ENCODE peak calls at places on chromosomes 1 and 21, in ten cellular contexts. K, C, J, D, N, O, P, V, S and Q are unnamed samples.

GRCh38 chr1:205907794-205908193 is 35.5 kb downstream of the SLC26A9 start:
- DNase-seq in K (no peak), C (no peak), J (no peak), D (no peak), N (no peak), O (peak), P (no peak), V (peak), S (peak), Q (no peak)

GRCh38 chr1:1075148-1075935 is 1.2 kb upstream of the RNF223 start:
- DNase-seq in K (no peak), C (peak), J (no peak), D (no peak), N (peak), O (no peak), P (peak), V (no peak), S (no peak), Q (no peak)

GRCh38 chr1:58041621-58042020 is 504.9 kb downstream of the OMA1 start:
- DNase-seq in K (peak), C (no peak), J (no peak), D (peak), N (no peak), O (no peak), P (no peak), V (no peak), S (no peak), Q (no peak)

GRCh38 chr1:59499273-59499955 is 202.5 kb downstream of the FGGY start:
- DNase-seq in K (no peak), C (no peak), J (no peak), D (no peak), N (no peak), O (no peak), P (no peak), V (no peak), S (no peak), Q (no peak)

GRCh38 chr1:221310180-221310579 is 430.9 kb downstream of the HLX start:
- DNase-seq in K (no peak), C (no peak), J (no peak), D (no peak), N (no peak), O (no peak), P (no peak), V (no peak), S (no peak), Q (no peak)

GRCh38 chr1:8944006-8944405 is 1.7 kb upstream of the CA6 start:
- DNase-seq in K (peak), C (no peak), J (no peak), D (no peak), N (no peak), O (no peak), P (no peak), V (no peak), S (no peak), Q (no peak)

GRCh38 chr21:42468511-42469131 is 27.4 kb downstream of the RSPH1 start:
- DNase-seq in K (no peak), C (no peak), J (no peak), D (no peak), N (no peak), O (no peak), P (no peak), V (no peak), S (no peak), Q (no peak)

GRCh38 chr21:43598416-43599120 is 60.7 kb downstream of the HSF2BP start:
- DNase-seq in K (no peak), C (no peak), J (no peak), D (peak), N (no peak), O (no peak), P (no peak), V (no peak), S (no peak), Q (no peak)

GRCh38 chr1:68010094-68010493 is 40.3 kb downstream of the DIRAS3 start:
- DNase-seq in K (peak), C (no peak), J (no peak), D (no peak), N (no peak), O (no peak), P (no peak), V (no peak), S (no peak), Q (no peak)

GRCh38 chr1:87398644-87399043 is 70.0 kb downstream of the LMO4 start:
- DNase-seq in K (no peak), C (no peak), J (no peak), D (no peak), N (no peak), O (no peak), P (no peak), V (no peak), S (no peak), Q (no peak)

GRCh38 chr1:37353871-37354270 is 120.5 kb upstream of the ZC3H12A start:
- DNase-seq in K (no peak), C (no peak), J (no peak), D (no peak), N (no peak), O (no peak), P (no peak), V (no peak), S (no peak), Q (no peak)

GRCh38 chr1:48654606-48655210 is 122.0 kb downstream of the BEND5 start:
- DNase-seq in K (no peak), C (no peak), J (no peak), D (no peak), N (no peak), O (no peak), P (no peak), V (no peak), S (no peak), Q (no peak)

GRCh38 chr1:188941986-188942385 is 1535.7 kb downstream of the BRINP3 start:
- DNase-seq in K (no peak), C (no peak), J (no peak), D (no peak), N (no peak), O (no peak), P (no peak), V (no peak), S (no peak), Q (no peak)

GRCh38 chr1:223832637-223832943 is 13.2 kb downstream of the TP53BP2 start:
- DNase-seq in K (peak), C (no peak), J (no peak), D (no peak), N (no peak), O (no peak), P (peak), V (no peak), S (peak), Q (peak)

GRCh38 chr1:50591598-50591997 is 168.4 kb upstream of the DMRTA2 start:
- DNase-seq in K (no peak), C (no peak), J (no peak), D (no peak), N (no peak), O (no peak), P (no peak), V (no peak), S (no peak), Q (no peak)

GRCh38 chr1:94501426-94501825 is 40.1 kb downstream of the F3 start:
- DNase-seq in K (no peak), C (no peak), J (no peak), D (no peak), N (no peak), O (no peak), P (no peak), V (no peak), S (no peak), Q (no peak)

GRCh38 chr21:25562660-25563059 is 44.6 kb downstream of the MRPL39 start:
- DNase-seq in K (no peak), C (no peak), J (no peak), D (no peak), N (no peak), O (no peak), P (no peak), V (no peak), S (no peak), Q (no peak)

GRCh38 chr1:214453109-214453722 is 98.2 kb downstream of the PTPN14 start:
- DNase-seq in K (no peak), C (no peak), J (no peak), D (no peak), N (no peak), O (no peak), P (no peak), V (no peak), S (no peak), Q (no peak)

GRCh38 chr1:235741294-235741693 is 91.7 kb upstream of the GNG4 start:
- DNase-seq in K (no peak), C (no peak), J (no peak), D (peak), N (no peak), O (peak), P (no peak), V (no peak), S (no peak), Q (no peak)

GRCh38 chr1:53654216-53655210 is 84.5 kb downstream of the GLIS1 start:
- DNase-seq in K (no peak), C (no peak), J (no peak), D (no peak), N (peak), O (no peak), P (no peak), V (no peak), S (no peak), Q (no peak)

GRCh38 chr21:35428489-35428888 is 379.4 kb upstream of the RUNX1 start:
- DNase-seq in K (no peak), C (peak), J (no peak), D (no peak), N (no peak), O (no peak), P (peak), V (no peak), S (no peak), Q (peak)

GRCh38 chr1:155179107-155180031 is 5.7 kb downstream of the TRIM46 start:
- DNase-seq in K (no peak), C (no peak), J (no peak), D (no peak), N (peak), O (no peak), P (no peak), V (no peak), S (no peak), Q (no peak)

GRCh38 chr1:6625579-6626149 is 996 bp downstream of the THAP3 start:
- DNase-seq in K (peak), C (no peak), J (no peak), D (no peak), N (no peak), O (peak), P (no peak), V (no peak), S (peak), Q (peak)

GRCh38 chr1:58204284-58204683 is 342.2 kb downstream of the OMA1 start:
- DNase-seq in K (peak), C (no peak), J (no peak), D (no peak), N (no peak), O (peak), P (no peak), V (no peak), S (no peak), Q (no peak)

GRCh38 chr21:22842875-22843274 is 1844.7 kb downstream of the NCAM2 start:
- DNase-seq in K (peak), C (no peak), J (no peak), D (no peak), N (no peak), O (no peak), P (no peak), V (no peak), S (no peak), Q (no peak)

GRCh38 chr1:48916121-48917069 is 139.7 kb upstream of the BEND5 start:
- DNase-seq in K (peak), C (no peak), J (no peak), D (no peak), N (no peak), O (peak), P (no peak), V (peak), S (peak), Q (peak)

GRCh38 chr1:243268284-243268653 is 12.4 kb downstream of the SDCCAG8 start:
- DNase-seq in K (no peak), C (no peak), J (no peak), D (peak), N (no peak), O (peak), P (no peak), V (no peak), S (no peak), Q (no peak)

GRCh38 chr1:11441211-11441952 is 37.6 kb upstream of the DISP3 start:
- DNase-seq in K (no peak), C (no peak), J (no peak), D (no peak), N (no peak), O (no peak), P (no peak), V (no peak), S (no peak), Q (no peak)

GRCh38 chr21:42056996-42057689 is 14.0 kb upstream of the UMODL1 start:
- DNase-seq in K (no peak), C (peak), J (no peak), D (peak), N (peak), O (no peak), P (no peak), V (peak), S (no peak), Q (no peak)

GRCh38 chr1:105830614-105831146 is 1225.8 kb upstream of the PRMT6 start:
- DNase-seq in K (no peak), C (no peak), J (no peak), D (no peak), N (no peak), O (no peak), P (no peak), V (no peak), S (no peak), Q (no peak)

GRCh38 chr1:54347955-54348699 is 58.1 kb downstream of the SSBP3 start:
- DNase-seq in K (no peak), C (no peak), J (no peak), D (no peak), N (no peak), O (no peak), P (no peak), V (no peak), S (no peak), Q (no peak)

GRCh38 chr1:15188145-15188544 is 34.6 kb downstream of the TMEM51 start:
- DNase-seq in K (no peak), C (no peak), J (no peak), D (no peak), N (no peak), O (no peak), P (no peak), V (no peak), S (no peak), Q (no peak)

GRCh38 chr1:38835230-38835827 is 24.2 kb downstream of the RRAGC start:
- DNase-seq in K (peak), C (no peak), J (peak), D (peak), N (no peak), O (peak), P (no peak), V (peak), S (peak), Q (peak)

GRCh38 chr1:210597555-210598134 is 268.9 kb downstream of the HHAT start:
- DNase-seq in K (peak), C (no peak), J (no peak), D (peak), N (no peak), O (peak), P (no peak), V (peak), S (no peak), Q (no peak)
- TF ChIP-seq CTCF in K (no peak), C (no peak), J (no peak), D (no peak), N (no peak), O (no peak), P (no peak), V (no peak), S (no peak), Q (no peak)

GRCh38 chr1:72530646-72531045 is 248.3 kb upstream of the NEGR1 start:
- DNase-seq in K (no peak), C (no peak), J (no peak), D (no peak), N (no peak), O (no peak), P (no peak), V (no peak), S (no peak), Q (no peak)
- TF ChIP-seq CTCF in K (no peak), C (no peak), J (no peak), D (no peak), N (no peak), O (no peak), P (no peak), V (no peak), S (no peak), Q (no peak)

DNA sequence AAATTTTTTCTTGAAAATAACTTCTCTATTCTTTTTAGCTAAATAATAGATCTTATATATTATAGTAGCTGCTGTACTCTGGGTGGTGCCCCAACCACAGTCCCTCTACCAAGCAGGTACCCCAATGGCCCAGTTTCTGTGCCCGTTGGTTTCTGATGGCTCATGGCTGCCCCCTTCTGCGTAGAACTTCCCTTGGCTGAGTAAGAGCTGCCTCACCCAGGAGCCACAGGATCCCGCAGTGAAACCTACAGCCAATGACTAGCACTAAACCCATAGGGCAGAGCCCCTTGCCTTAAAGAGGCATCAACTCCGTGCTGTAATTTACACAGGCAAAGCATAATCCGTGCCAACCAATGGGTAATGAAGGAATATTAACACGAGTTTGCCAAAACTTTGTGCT is 247.5 kb downstream of the USH2A start:
- DNase-seq in K (peak), C (no peak), J (no peak), D (no peak), N (no peak), O (no peak), P (no peak), V (no peak), S (no peak), Q (no peak)
- TF ChIP-seq CTCF in K (peak), C (no peak), J (no peak), D (no peak), N (no peak), O (no peak), P (no peak), V (no peak), S (no peak), Q (no peak)

GRCh38 chr1:158649052-158649451 is 37.5 kb downstream of the SPTA1 start:
- DNase-seq in K (no peak), C (no peak), J (peak), D (no peak), N (no peak), O (no peak), P (no peak), V (no peak), S (peak), Q (no peak)
- TF ChIP-seq CTCF in K (no peak), C (no peak), J (no peak), D (no peak), N (no peak), O (no peak), P (no peak), V (no peak), S (peak), Q (no peak)

DNA sequence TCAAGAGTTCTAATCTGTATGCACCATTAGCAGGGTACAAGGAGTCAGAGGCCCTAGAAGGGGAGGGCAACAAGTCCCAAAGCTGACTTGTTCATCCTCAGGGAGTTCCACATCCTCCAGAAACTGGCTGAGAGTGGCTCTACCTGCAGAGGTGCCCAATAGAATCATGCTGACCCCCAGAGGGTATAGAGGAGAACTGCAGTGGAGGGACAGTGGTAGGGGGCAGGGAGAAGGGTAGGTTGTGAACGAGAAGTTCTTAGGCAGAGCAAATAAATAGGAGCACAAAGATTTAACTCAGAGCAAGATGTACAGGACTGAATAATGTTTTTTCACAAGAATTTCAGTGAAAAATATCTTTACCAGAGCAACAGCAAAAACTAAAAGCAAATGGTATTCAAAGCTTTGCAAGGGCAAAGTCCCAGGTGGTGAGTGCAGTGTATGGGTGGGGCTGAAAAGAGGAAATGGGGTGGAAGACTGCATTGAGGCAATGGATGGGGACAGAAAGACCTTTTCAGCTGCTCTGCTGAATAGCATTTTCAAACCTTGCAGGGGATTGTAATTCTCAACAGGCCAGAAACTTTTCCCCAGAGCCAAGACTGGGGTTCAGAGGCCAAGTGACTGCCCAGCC is 3.1 kb downstream of the FCRL2 start:
- DNase-seq in K (peak), C (no peak), J (peak), D (no peak), N (no peak), O (peak), P (no peak), V (no peak), S (peak), Q (no peak)
- TF ChIP-seq CTCF in K (peak), C (no peak), J (peak), D (no peak), N (peak), O (no peak), P (peak), V (no peak), S (peak), Q (peak)

GRCh38 chr1:208747979-208748378 is 503.8 kb upstream of the PLXNA2 start:
- DNase-seq in K (no peak), C (no peak), J (no peak), D (no peak), N (no peak), O (no peak), P (no peak), V (no peak), S (no peak), Q (no peak)

DNA sequence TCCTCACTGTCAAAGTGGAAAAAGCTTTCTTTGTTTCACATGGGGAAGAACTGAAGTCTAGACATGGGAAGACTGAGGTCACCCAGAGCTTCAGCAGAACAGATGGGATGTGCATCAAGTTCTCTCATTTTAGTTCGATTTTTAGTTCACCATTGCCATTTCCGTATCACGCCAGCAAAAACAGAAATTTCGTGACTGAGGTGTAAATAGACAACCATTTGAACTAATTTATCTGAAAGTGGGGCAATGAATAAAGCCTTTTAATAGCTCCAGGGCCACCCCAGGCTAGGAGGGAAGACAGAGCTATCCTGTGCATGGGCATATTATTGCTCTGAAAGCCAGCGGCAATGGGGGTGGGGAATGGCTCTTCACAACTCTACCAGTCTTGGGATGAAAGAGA is 504.6 kb upstream of the PLXNA2 start:
- DNase-seq in K (no peak), C (no peak), J (no peak), D (no peak), N (no peak), O (no peak), P (no peak), V (no peak), S (no peak), Q (no peak)
- TF ChIP-seq CTCF in K (no peak), C (no peak), J (no peak), D (no peak), N (no peak), O (no peak), P (no peak), V (no peak), S (no peak), Q (no peak)

GRCh38 chr1:213286235-213286634 is 235.2 kb downstream of the RPS6KC1 start:
- DNase-seq in K (no peak), C (no peak), J (no peak), D (no peak), N (no peak), O (no peak), P (no peak), V (no peak), S (no peak), Q (no peak)
- TF ChIP-seq CTCF in K (no peak), C (no peak), J (peak), D (no peak), N (no peak), O (no peak), P (no peak), V (peak), S (peak), Q (no peak)